ENCODE peak calls at places on chromosome 1, in nine cellular contexts. I is GM20000, V is body of pancreas, Q is fibroblast of pulmonary artery, E is fibroblast of lung, H is colonic mucosa, R is kidney, P is spleen, F is fibroblast of villous mesenchyme. Y is an unnamed sample.

GRCh38 chr1:242813490-242814091 is 289.1 kb upstream of the PLD5 start:
- DNase-seq in E (no peak), Q (no peak), V (no peak), H (no peak), I (peak; percentile 8), P (no peak), F (no peak), R (no peak), Y (no peak)

GRCh38 chr1:43363283-43363934 is 4.4 kb downstream of the ELOVL1 start:
- DNase-seq in E (no peak), Q (no peak), V (no peak), P (no peak), I (no peak), H (peak; percentile 64), F (peak; percentile 11), R (no peak), Y (no peak)

GRCh38 chr1:41103761-41104160 is 82.2 kb upstream of the SLFNL1 start:
- DNase-seq in V (no peak), H (no peak), E (no peak), P (no peak), Q (no peak), R (no peak), F (no peak), I (no peak), Y (no peak)

GRCh38 chr1:113811353-113811887 is 856 bp downstream of the RSBN1 start:
- DNase-seq in P (peak; percentile 77), F (peak; percentile 35), R (peak; percentile 59), H (peak; percentile 70), I (no peak), E (peak; percentile 39), V (peak; percentile 71), Q (peak; percentile 24), Y (no peak)

GRCh38 chr1:12185556-12186276 is 18.9 kb downstream of the TNFRSF1B start:
- DNase-seq in H (no peak), Q (no peak), F (peak; percentile 47), V (no peak), I (no peak), E (no peak), P (no peak), R (no peak), Y (no peak)

GRCh38 chr1:245648749-245649517 is 494.1 kb downstream of the KIF26B start:
- DNase-seq in P (peak; percentile 39), F (no peak), Q (no peak), H (no peak), E (no peak), V (no peak), R (no peak), I (no peak), Y (no peak)

GRCh38 chr1:228378453-228379164 is 28.0 kb downstream of the TRIM11 start:
- DNase-seq in R (peak; percentile 95), V (peak; percentile 72), H (peak; percentile 68), Q (peak; percentile 87), P (peak; percentile 88), F (peak; percentile 86), E (peak; percentile 69), I (no peak), Y (peak; percentile 93)

GRCh38 chr1:55315552-55315951 is 100.4 kb upstream of the USP24 start:
- DNase-seq in H (no peak), R (no peak), Q (no peak), I (no peak), F (no peak), E (no peak), V (no peak), P (no peak), Y (no peak)

GRCh38 chr1:199089393-199090122 is 450.7 kb downstream of the PTPRC start:
- DNase-seq in H (no peak), P (no peak), Q (no peak), E (no peak), I (peak; percentile 18), R (no peak), V (no peak), F (no peak), Y (no peak)

GRCh38 chr1:10033359-10033845 is 644 bp downstream of the UBE4B start:
- DNase-seq in P (no peak), Q (peak; percentile 26), I (peak; percentile 30), E (peak; percentile 33), R (no peak), H (peak; percentile 44), V (peak; percentile 56), F (peak; percentile 42), Y (peak; percentile 15)

GRCh38 chr1:59162665-59163064 is 134.2 kb upstream of the FGGY start:
- DNase-seq in R (no peak), P (no peak), V (no peak), F (no peak), H (no peak), E (no peak), Q (no peak), I (no peak), Y (no peak)

GRCh38 chr1:205633421-205633976 is 1.7 kb upstream of the ELK4 start:
- DNase-seq in I (no peak), H (no peak), V (no peak), E (peak; percentile 71), P (no peak), Q (peak; percentile 84), F (peak; percentile 11), R (no peak), Y (no peak)

GRCh38 chr1:95509989-95510388 is 276.0 kb downstream of the RWDD3 start:
- DNase-seq in I (no peak), E (no peak), F (no peak), H (no peak), P (no peak), R (no peak), V (no peak), Q (no peak), Y (no peak)

GRCh38 chr1:104671684-104672353 is 922.1 kb downstream of the AMY1C start:
- DNase-seq in H (no peak), F (no peak), R (no peak), I (no peak), P (no peak), V (no peak), E (no peak), Q (no peak), Y (no peak)

GRCh38 chr1:161114556-161114955 is 3.3 kb downstream of the PFDN2 start:
- DNase-seq in P (no peak), F (peak; percentile 27), Q (no peak), V (no peak), E (peak; percentile 34), H (no peak), R (no peak), I (no peak), Y (no peak)

GRCh38 chr1:197519741-197520334 is 251.8 kb downstream of the CRB1 start:
- DNase-seq in F (peak; percentile 8), Q (peak; percentile 42), I (peak; percentile 4), H (no peak), R (no peak), P (no peak), E (peak; percentile 11), V (no peak), Y (no peak)

GRCh38 chr1:65949230-65949626 is 156.5 kb downstream of the PDE4B start:
- DNase-seq in I (no peak), P (no peak), F (peak; percentile 83), V (peak; percentile 16), Q (peak; percentile 18), R (no peak), E (no peak), H (peak; percentile 53), Y (no peak)
- TF ChIP-seq CTCF in I (no peak), P (no peak), F (no peak), V (no peak), Q (no peak), R (no peak), E (no peak), H (no peak), Y (no peak)

DNA sequence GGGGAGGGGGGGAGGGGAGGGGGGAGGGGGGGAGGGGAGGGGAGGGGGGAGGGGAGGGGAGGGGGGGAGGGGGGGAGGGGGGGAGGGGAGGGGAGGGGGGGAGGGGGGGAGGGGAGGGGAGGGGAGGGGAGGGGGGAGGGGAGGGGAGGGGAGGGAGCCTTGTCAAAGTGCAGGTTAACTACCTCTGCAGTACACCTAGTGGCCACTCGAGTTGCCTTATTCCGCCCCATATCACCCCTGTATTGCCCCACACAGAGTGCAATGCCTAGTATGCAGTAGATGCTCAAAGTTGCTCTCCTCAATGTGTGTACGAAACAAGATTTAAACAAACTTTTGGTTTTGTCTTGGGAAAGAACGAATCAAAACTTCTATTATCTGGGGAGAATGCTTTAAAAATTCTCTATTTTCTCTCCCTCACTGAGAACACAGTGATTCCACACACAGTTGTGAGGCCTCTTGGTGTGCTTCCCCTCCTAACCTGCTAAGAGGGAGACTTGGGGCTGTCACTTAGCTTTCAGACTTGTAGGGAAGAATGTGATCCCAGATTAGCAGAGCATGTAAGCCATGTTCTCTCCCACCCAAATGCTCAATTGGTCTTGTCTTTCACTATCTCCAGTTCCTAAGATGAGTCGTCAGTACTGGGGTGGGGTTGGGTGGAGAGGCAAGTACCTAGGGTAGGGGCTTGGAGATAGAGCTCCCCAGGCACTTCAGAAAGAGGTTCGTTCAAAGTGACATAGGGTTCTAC is 79.7 kb upstream of the MAP10 start:
- DNase-seq in Q (no peak), F (no peak), P (no peak), H (no peak), V (no peak), E (no peak), I (peak; percentile 16), R (no peak), Y (no peak)
- TF ChIP-seq CTCF in Q (no peak), F (no peak), P (no peak), H (no peak), V (no peak), E (no peak), I (no peak), R (no peak), Y (no peak)

GRCh38 chr1:25546193-25546592 is 2.8 kb downstream of the LDLRAP1 start:
- DNase-seq in H (no peak), Q (no peak), E (no peak), V (no peak), F (no peak), R (no peak), I (no peak), P (no peak), Y (no peak)

GRCh38 chr1:25550155-25550506 is 6.7 kb downstream of the LDLRAP1 start:
- DNase-seq in Q (peak; percentile 57), E (peak; percentile 58), V (no peak), H (no peak), F (peak; percentile 74), R (no peak), I (no peak), P (no peak), Y (no peak)

GRCh38 chr1:25550683-25551310 is 7.4 kb downstream of the LDLRAP1 start:
- DNase-seq in E (peak; percentile 25), Q (peak; percentile 70), I (no peak), V (peak; percentile 41), H (no peak), R (no peak), P (no peak), F (peak; percentile 52), Y (no peak)

GRCh38 chr1:25548601-25549000 is 5.2 kb downstream of the LDLRAP1 start:
- DNase-seq in I (no peak), H (no peak), Q (no peak), E (no peak), V (no peak), P (no peak), R (no peak), F (no peak), Y (no peak)

GRCh38 chr1:25549273-25550154 is 6.1 kb downstream of the LDLRAP1 start:
- DNase-seq in P (peak; percentile 92), E (peak; percentile 72), F (peak; percentile 75), Q (no peak), V (peak; percentile 67), H (peak; percentile 85), I (peak; percentile 91), R (peak; percentile 93), Y (no peak)
- TF ChIP-seq CTCF in P (no peak), E (no peak), F (no peak), Q (no peak), V (no peak), H (no peak), I (no peak), R (no peak), Y (no peak)

GRCh38 chr1:3066250-3066711 is 2.7 kb upstream of the PRDM16 start:
- DNase-seq in R (peak; percentile 80), Q (no peak), E (no peak), P (peak; percentile 70), F (no peak), V (peak; percentile 88), I (no peak), H (no peak), Y (peak; percentile 51)
- TF ChIP-seq CTCF in R (peak; percentile 41), Q (peak; percentile 23), E (peak; percentile 30), P (no peak), F (peak; percentile 29), V (peak; percentile 94), I (no peak), H (no peak), Y (peak; percentile 66)

Y was measured in progenitor cell of endocrine pancreas.